ENCODE peak calls at places on chromosomes 11 and 22, in eight cellular contexts. G is effector memory CD4-positive, alpha-beta T cell; A is neuronal stem cell; F is small intestine; S is OCI-LY7; N is uterus; Z is CD4-positive, CD25-positive, alpha-beta regulatory T cell; E is osteoblast. T is an unnamed sample.

GRCh38 chr11:20161230-20161918 is 1.1 kb upstream of the DBX1 start:
- DNase-seq in G (no peak), A (no peak), F (no peak), S (no peak), N (no peak), Z (no peak), E (peak; percentile 62), T (peak; percentile 64)

GRCh38 chr22:44091021-44091721 is 67.1 kb downstream of the PARVB start:
- DNase-seq in G (no peak), A (no peak), F (no peak), S (peak; percentile 21), N (no peak), Z (no peak), E (peak; percentile 91), T (peak; percentile 21)

GRCh38 chr11:36750349-36750748 is 152.3 kb upstream of the RAG2 start:
- DNase-seq in G (no peak), A (no peak), F (no peak), S (no peak), N (no peak), Z (no peak), E (no peak), T (no peak)

GRCh38 chr11:37264060-37264459 is 666.0 kb upstream of the RAG2 start:
- DNase-seq in G (no peak), A (no peak), F (no peak), S (no peak), N (no peak), Z (no peak), E (no peak), T (no peak)

GRCh38 chr11:2533642-2534115 is 88.9 kb downstream of the KCNQ1 start:
- DNase-seq in G (no peak), A (peak; percentile 80), F (peak; percentile 18), S (no peak), N (peak; percentile 88), Z (no peak), E (peak; percentile 100), T (peak; percentile 75)

GRCh38 chr11:35077709-35078695 is 61.0 kb upstream of the CD44 start:
- DNase-seq in G (peak; percentile 51), A (no peak), F (peak; percentile 58), S (peak; percentile 85), N (no peak), Z (peak; percentile 85), E (peak; percentile 15), T (no peak)

GRCh38 chr22:48438791-48439559 is 1388.7 kb downstream of the BRD1 start:
- DNase-seq in G (no peak), A (no peak), F (no peak), S (no peak), N (no peak), Z (no peak), E (no peak), T (no peak)

GRCh38 chr11:6567371-6567745 is 36.1 kb downstream of the RRP8 start:
- DNase-seq in G (no peak), A (no peak), F (no peak), S (no peak), N (no peak), Z (no peak), E (no peak), T (no peak)

GRCh38 chr11:93002380-93002779 is 32.9 kb downstream of the MTNR1B start:
- DNase-seq in G (no peak), A (no peak), F (no peak), S (no peak), N (no peak), Z (no peak), E (no peak), T (no peak)

GRCh38 chr11:73268671-73269271 is 3.4 kb upstream of the P2RY6 start:
- DNase-seq in G (no peak), A (no peak), F (no peak), S (no peak), N (no peak), Z (no peak), E (no peak), T (no peak)

GRCh38 chr11:116840746-116841296 is 3.4 kb upstream of the APOA1 start:
- DNase-seq in G (no peak), A (no peak), F (no peak), S (no peak), N (no peak), Z (no peak), E (no peak), T (peak; percentile 12)

GRCh38 chr11:85182437-85183109 is 444.6 kb downstream of the DLG2 start:
- DNase-seq in G (no peak), A (peak; percentile 23), F (peak; percentile 4), S (peak; percentile 49), N (no peak), Z (no peak), E (no peak), T (no peak)

GRCh38 chr22:40376149-40376548 is 5.8 kb downstream of the SGSM3 start:
- DNase-seq in G (no peak), A (no peak), F (no peak), S (peak; percentile 90), N (no peak), Z (no peak), E (no peak), T (no peak)

GRCh38 chr11:405976-406795 is 8.6 kb downstream of the SIGIRR start:
- DNase-seq in G (no peak), A (no peak), F (no peak), S (no peak), N (no peak), Z (no peak), E (no peak), T (no peak)

GRCh38 chr11:118401151-118401879 is at the start of gene ATP5MG:
- DNase-seq in G (peak; percentile 84), A (peak; percentile 82), F (peak; percentile 89), S (peak; percentile 97), N (peak; percentile 88), Z (peak; percentile 95), E (peak; percentile 88), T (peak; percentile 94)

GRCh38 chr11:2825261-2825885 is 60.2 kb downstream of the CDKN1C start:
- DNase-seq in G (no peak), A (no peak), F (no peak), S (no peak), N (peak; percentile 89), Z (no peak), E (peak; percentile 90), T (no peak)

GRCh38 chr11:88301478-88302140 is 35.9 kb downstream of the CTSC start:
- DNase-seq in G (no peak), A (no peak), F (no peak), S (no peak), N (no peak), Z (no peak), E (peak; percentile 8), T (peak; percentile 59)

GRCh38 chr11:46850829-46851380 is 4.8 kb upstream of the CKAP5 start:
- DNase-seq in G (no peak), A (no peak), F (no peak), S (no peak), N (no peak), Z (no peak), E (no peak), T (no peak)

GRCh38 chr11:77107950-77108349 is 5.3 kb downstream of the OMP start:
- DNase-seq in G (no peak), A (no peak), F (peak; percentile 88), S (no peak), N (peak; percentile 55), Z (no peak), E (peak; percentile 99), T (peak; percentile 92)

GRCh38 chr11:78332174-78332866 is 85.3 kb downstream of the GAB2 start:
- DNase-seq in G (no peak), A (no peak), F (no peak), S (no peak), N (no peak), Z (no peak), E (no peak), T (no peak)

GRCh38 chr22:41780714-41781507 is 19.6 kb upstream of the CCDC134 start:
- DNase-seq in G (peak; percentile 89), A (no peak), F (peak; percentile 68), S (peak; percentile 78), N (peak; percentile 32), Z (peak; percentile 93), E (no peak), T (peak; percentile 68)

GRCh38 chr22:43042101-43042780 is 27.3 kb upstream of the PACSIN2 start:
- DNase-seq in G (no peak), A (no peak), F (no peak), S (no peak), N (no peak), Z (no peak), E (peak; percentile 55), T (no peak)
- H3K4me1 ChIP-seq in G (no peaks in the 10 kb centered on the region), A (peaks cover 4% of the 10 kb centered on the region), F (no peaks in the 10 kb centered on the region), S (no peaks in the 10 kb centered on the region), N (no peaks in the 10 kb centered on the region), Z (no peaks in the 10 kb centered on the region), E (peaks cover 4% of the 10 kb centered on the region), T (no peaks in the 10 kb centered on the region)

GRCh38 chr22:37254867-37255233 is 10.8 kb upstream of the RAC2 start:
- DNase-seq in G (no peak), A (no peak), F (no peak), S (no peak), N (no peak), Z (no peak), E (peak; percentile 43), T (no peak)
- H3K4me3 ChIP-seq in G (no peak overlapping the region), A (no peak overlapping the region), F (no peak overlapping the region), S (no peak overlapping the region), N (no peak overlapping the region), Z (no peak overlapping the region), E (no peak overlapping the region), T (no peak overlapping the region)

GRCh38 chr11:45745065-45745811 is 59.7 kb upstream of the SLC35C1 start:
- DNase-seq in G (no peak), A (no peak), F (no peak), S (no peak), N (peak; percentile 49), Z (no peak), E (peak; percentile 87), T (peak; percentile 73)
- H3K27ac ChIP-seq in G (no peak overlapping the region), A (no peak overlapping the region), F (no peak overlapping the region), S (no peak overlapping the region), N (peak overlapping the region; percentile 13), Z (no peak overlapping the region), E (no peak overlapping the region), T (peak overlapping the region; percentile 44)

DNA sequence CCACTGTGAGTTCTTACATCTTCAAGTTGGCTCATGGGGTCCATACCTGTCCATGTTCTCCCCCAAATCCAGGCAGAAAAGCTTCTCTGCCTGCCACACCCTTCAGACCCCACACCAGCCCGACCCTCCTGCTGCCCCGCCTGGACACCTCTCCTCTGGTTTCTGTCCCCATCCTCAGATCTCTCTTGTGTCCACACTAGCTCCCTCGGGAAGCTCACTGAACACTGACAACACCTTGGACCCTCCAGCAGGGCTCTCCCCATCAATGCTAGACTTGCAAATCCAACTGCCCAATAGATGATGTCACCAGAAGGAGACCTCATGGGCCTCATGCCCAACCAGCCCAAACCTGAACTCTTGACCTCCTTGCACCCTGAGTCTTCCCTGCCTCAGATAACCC is 2.9 kb downstream of the SCARF2 start:
- DNase-seq in G (no peak), A (no peak), F (no peak), S (no peak), N (peak; percentile 8), Z (no peak), E (peak; percentile 90), T (no peak)
- H3K4me1 ChIP-seq in G (peaks cover 42% of the 10 kb centered on the region), A (peaks cover 23% of the 10 kb centered on the region), F (peaks cover 6% of the 10 kb centered on the region), S (no peaks in the 10 kb centered on the region), N (no peaks in the 10 kb centered on the region), Z (peaks cover 48% of the 10 kb centered on the region), E (peaks cover 25% of the 10 kb centered on the region), T (peaks cover 14% of the 10 kb centered on the region)

T was measured in cardiac muscle cell.